ENCODE peak calls at places on chromosomes 13 and 19, in six cellular contexts. One of them, this sample, is unnamed.

GRCh38 chr13:96898212-96898611 is 96.1 kb downstream of the OXGR1 start:
- DNase-seq in body of pancreas: no peak
- DNase-seq in heart left ventricle: no peak
- DNase-seq in ovary: no peak
- DNase-seq in mammary epithelial cell: peak; percentile 2
- DNase-seq in SJSA1: no peak
- DNase-seq in this sample: no peak

GRCh38 chr19:34482380-34483250 is 1.1 kb downstream of the WTIP start:
- DNase-seq in body of pancreas: no peak
- DNase-seq in heart left ventricle: no peak
- DNase-seq in ovary: no peak
- DNase-seq in mammary epithelial cell: peak; percentile 47
- DNase-seq in SJSA1: peak; percentile 27
- DNase-seq in this sample: peak; percentile 46

GRCh38 chr19:16587031-16588023 is 15.1 kb upstream of the SLC35E1 start:
- DNase-seq in body of pancreas: no peak
- DNase-seq in heart left ventricle: no peak
- DNase-seq in ovary: no peak
- DNase-seq in mammary epithelial cell: peak; percentile 61
- DNase-seq in SJSA1: no peak
- DNase-seq in this sample: peak; percentile 67

GRCh38 chr13:70708744-70709143 is 600.5 kb upstream of the KLHL1 start:
- DNase-seq in body of pancreas: no peak
- DNase-seq in heart left ventricle: no peak
- DNase-seq in ovary: no peak
- DNase-seq in mammary epithelial cell: no peak
- DNase-seq in SJSA1: no peak
- DNase-seq in this sample: no peak

GRCh38 chr19:35592226-35592625 is 6.3 kb downstream of the PMIS2 start:
- DNase-seq in body of pancreas: peak; percentile 66
- DNase-seq in heart left ventricle: no peak
- DNase-seq in ovary: no peak
- DNase-seq in mammary epithelial cell: peak; percentile 24
- DNase-seq in SJSA1: no peak
- DNase-seq in this sample: no peak

GRCh38 chr13:29481603-29482002 is 113.9 kb downstream of the SLC7A1 start:
- DNase-seq in body of pancreas: no peak
- DNase-seq in heart left ventricle: no peak
- DNase-seq in ovary: no peak
- DNase-seq in mammary epithelial cell: no peak
- DNase-seq in SJSA1: no peak
- DNase-seq in this sample: no peak

GRCh38 chr13:33092422-33092987 is 76.3 kb downstream of the KL start:
- DNase-seq in body of pancreas: no peak
- DNase-seq in heart left ventricle: no peak
- DNase-seq in ovary: no peak
- DNase-seq in mammary epithelial cell: no peak
- DNase-seq in SJSA1: no peak
- DNase-seq in this sample: peak; percentile 22

GRCh38 chr13:20337894-20338551 is 105.9 kb upstream of the GJB6 start:
- DNase-seq in body of pancreas: no peak
- DNase-seq in heart left ventricle: no peak
- DNase-seq in ovary: no peak
- DNase-seq in mammary epithelial cell: no peak
- DNase-seq in SJSA1: no peak
- DNase-seq in this sample: no peak

GRCh38 chr19:41912899-41913475 is 15.3 kb downstream of the ERFL start:
- DNase-seq in body of pancreas: no peak
- DNase-seq in heart left ventricle: no peak
- DNase-seq in ovary: no peak
- DNase-seq in mammary epithelial cell: no peak
- DNase-seq in SJSA1: no peak
- DNase-seq in this sample: peak; percentile 56

GRCh38 chr19:50776131-50776530 is 5.9 kb downstream of the GPR32 start:
- DNase-seq in body of pancreas: no peak
- DNase-seq in heart left ventricle: no peak
- DNase-seq in ovary: no peak
- DNase-seq in mammary epithelial cell: no peak
- DNase-seq in SJSA1: no peak
- DNase-seq in this sample: no peak

GRCh38 chr13:66556306-66556705 is 673.8 kb downstream of the PCDH9 start:
- DNase-seq in body of pancreas: no peak
- DNase-seq in heart left ventricle: no peak
- DNase-seq in ovary: no peak
- DNase-seq in mammary epithelial cell: no peak
- DNase-seq in SJSA1: no peak
- DNase-seq in this sample: no peak

GRCh38 chr19:54481326-54481930 is 8.3 kb upstream of the CDC42EP5 start:
- DNase-seq in body of pancreas: peak; percentile 32
- DNase-seq in heart left ventricle: no peak
- DNase-seq in ovary: peak; percentile 29
- DNase-seq in mammary epithelial cell: peak; percentile 22
- DNase-seq in SJSA1: peak; percentile 32
- DNase-seq in this sample: no peak

DNA sequence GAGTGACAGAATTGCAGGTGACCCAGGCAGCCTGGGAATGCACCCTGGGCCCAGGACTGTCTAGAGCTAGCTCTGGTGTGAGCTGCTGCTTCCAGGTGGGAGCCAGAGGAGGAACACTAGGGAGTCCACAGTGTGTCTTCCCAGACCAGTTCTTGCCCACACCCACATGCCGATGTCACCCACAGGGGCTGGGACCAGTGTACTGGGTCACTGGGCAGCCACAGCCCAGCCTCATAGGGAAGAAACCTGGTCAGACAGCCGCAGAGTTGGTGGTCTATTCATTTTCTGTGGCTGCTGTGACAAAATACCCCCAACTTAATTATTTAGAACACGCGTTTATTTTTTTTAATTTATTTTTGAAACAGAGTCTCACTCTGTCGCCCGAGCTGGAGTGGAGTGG is 3.1 kb downstream of the RNF225 start:
- DNase-seq in body of pancreas: no peak
- DNase-seq in heart left ventricle: no peak
- DNase-seq in ovary: no peak
- DNase-seq in mammary epithelial cell: no peak
- DNase-seq in SJSA1: no peak
- DNase-seq in this sample: no peak
- H3K27ac ChIP-seq in body of pancreas: no peak overlapping the region
- H3K27ac ChIP-seq in heart left ventricle: no peak overlapping the region
- H3K27ac ChIP-seq in ovary: no peak overlapping the region
- H3K27ac ChIP-seq in mammary epithelial cell: no peak overlapping the region
- H3K27ac ChIP-seq in SJSA1: no peak overlapping the region
- H3K27ac ChIP-seq in this sample: no peak overlapping the region

DNA sequence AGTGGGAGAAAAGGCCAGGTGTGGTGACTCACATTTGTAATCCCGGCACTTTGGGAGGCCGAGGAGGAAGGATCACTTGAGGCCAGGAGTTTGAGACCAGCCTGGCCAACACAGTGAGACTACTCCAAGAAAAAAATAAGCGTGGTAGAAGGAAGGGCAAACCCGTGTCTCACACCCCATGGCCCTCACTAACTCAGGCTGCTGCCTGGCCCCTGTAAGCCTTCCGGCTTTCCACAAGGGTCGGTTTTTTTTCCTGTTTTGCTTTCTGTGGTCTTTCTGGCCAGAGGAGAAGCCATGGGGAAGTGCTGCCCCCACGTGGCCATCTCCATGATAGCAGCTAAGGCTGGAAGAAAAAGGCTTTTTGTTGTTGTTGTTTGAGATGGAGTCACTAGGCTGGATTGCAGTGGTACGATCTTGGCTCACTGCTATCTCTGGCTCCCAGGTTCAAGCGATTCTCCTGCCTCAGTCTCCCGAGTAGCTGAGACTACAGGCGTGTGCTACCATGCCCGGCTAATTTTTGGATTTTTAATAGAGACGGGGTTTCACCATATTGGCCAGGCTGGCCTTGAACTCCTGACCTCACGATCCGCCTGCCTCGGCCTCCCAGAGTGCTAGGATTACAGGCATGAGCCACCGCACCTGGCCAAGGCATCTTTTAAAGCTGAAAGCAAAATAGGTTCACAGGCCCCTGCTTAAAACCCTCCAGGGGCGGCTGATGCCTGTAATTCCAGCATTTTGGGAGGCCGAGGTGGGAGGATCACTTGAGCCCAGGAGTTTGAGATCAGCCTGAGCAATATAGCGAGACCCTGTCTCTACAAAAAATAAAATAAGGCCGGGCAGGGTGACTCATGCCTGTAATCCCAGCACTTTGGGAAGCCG is 7.5 kb upstream of the ARHGEF18 start:
- DNase-seq in body of pancreas: peak; percentile 81
- DNase-seq in heart left ventricle: peak; percentile 75
- DNase-seq in ovary: peak; percentile 92
- DNase-seq in mammary epithelial cell: peak; percentile 52
- DNase-seq in SJSA1: peak; percentile 71
- DNase-seq in this sample: peak; percentile 91
- H3K4me1 ChIP-seq in body of pancreas: peaks cover 9% of the 10 kb centered on the region
- H3K4me1 ChIP-seq in heart left ventricle: no peaks in the 10 kb centered on the region
- H3K4me1 ChIP-seq in ovary: peaks cover 3% of the 10 kb centered on the region
- H3K4me1 ChIP-seq in mammary epithelial cell: no peaks in the 10 kb centered on the region
- H3K4me1 ChIP-seq in SJSA1: peaks cover 3% of the 10 kb centered on the region
- H3K4me1 ChIP-seq in this sample: no peaks in the 10 kb centered on the region

GRCh38 chr19:44476559-44477408 is 23.5 kb downstream of the ZNF180 start:
- DNase-seq in body of pancreas: no peak
- DNase-seq in heart left ventricle: no peak
- DNase-seq in ovary: no peak
- DNase-seq in mammary epithelial cell: peak; percentile 14
- DNase-seq in SJSA1: peak; percentile 39
- DNase-seq in this sample: no peak
- H3K4me3 ChIP-seq in body of pancreas: no peak overlapping the region
- H3K4me3 ChIP-seq in heart left ventricle: no peak overlapping the region
- H3K4me3 ChIP-seq in ovary: no peak overlapping the region
- H3K4me3 ChIP-seq in mammary epithelial cell: no peak overlapping the region
- H3K4me3 ChIP-seq in SJSA1: no peak overlapping the region
- H3K4me3 ChIP-seq in this sample: no peak overlapping the region

DNA sequence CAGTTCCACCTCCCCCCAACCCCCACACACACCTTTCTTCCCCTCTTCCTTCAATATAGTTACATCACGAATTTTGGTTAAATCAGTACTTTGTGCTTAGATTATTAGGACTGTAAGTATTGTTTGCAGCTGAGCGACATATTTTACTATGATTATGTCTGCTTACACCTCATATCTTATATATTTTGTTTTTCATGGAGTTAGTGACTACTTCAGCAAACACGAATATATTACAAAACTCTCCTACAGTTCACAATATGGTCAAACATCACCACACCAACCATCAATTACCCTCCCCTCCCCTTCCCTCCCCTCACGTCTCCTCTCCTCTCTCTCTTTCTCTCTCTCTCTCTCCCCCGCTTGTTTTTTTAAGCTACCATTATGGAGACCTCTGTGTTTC is 152.9 kb downstream of the TBC1D4 start:
- DNase-seq in body of pancreas: no peak
- DNase-seq in heart left ventricle: no peak
- DNase-seq in ovary: no peak
- DNase-seq in mammary epithelial cell: no peak
- DNase-seq in SJSA1: no peak
- DNase-seq in this sample: no peak
- H3K27ac ChIP-seq in body of pancreas: no peak overlapping the region
- H3K27ac ChIP-seq in heart left ventricle: no peak overlapping the region
- H3K27ac ChIP-seq in ovary: no peak overlapping the region
- H3K27ac ChIP-seq in mammary epithelial cell: peak overlapping the region; percentile 44
- H3K27ac ChIP-seq in SJSA1: no peak overlapping the region
- H3K27ac ChIP-seq in this sample: no peak overlapping the region

This sample was measured in right cardiac atrium.